ENCODE peak calls at places on chromosomes 3 and 15, in four cellular contexts. G, B, J and N are unnamed samples.

GRCh38 chr3:8742921-8743605 is 9.5 kb downstream of the CAV3 start:
- DNase-seq in G (no peak), B (no peak), J (no peak), N (no peak)

GRCh38 chr3:162740941-162741596 is 1244.5 kb downstream of the OTOL1 start:
- DNase-seq in G (no peak), B (no peak), J (no peak), N (no peak)

GRCh38 chr3:65436580-65436979 is 602.1 kb downstream of the MAGI1 start:
- DNase-seq in G (no peak), B (no peak), J (no peak), N (no peak)

GRCh38 chr15:100201376-100202280 is 140.1 kb downstream of the ADAMTS17 start:
- DNase-seq in G (no peak), B (no peak), J (no peak), N (peak; percentile 39)

GRCh38 chr15:66965201-66965900 is 100.1 kb upstream of the SMAD3 start:
- DNase-seq in G (no peak), B (peak; percentile 70), J (no peak), N (no peak)

GRCh38 chr3:13165576-13165975 is 92.3 kb upstream of the IQSEC1 start:
- DNase-seq in G (no peak), B (no peak), J (no peak), N (no peak)

GRCh38 chr15:101366853-101367252 is 71.8 kb upstream of the SNRPA1 start:
- DNase-seq in G (no peak), B (no peak), J (no peak), N (no peak)

GRCh38 chr3:45145681-45146614 is at the start of gene CDCP1:
- DNase-seq in G (peak; percentile 70), B (no peak), J (no peak), N (no peak)

GRCh38 chr3:27737091-27737490 is 15.0 kb upstream of the EOMES start:
- DNase-seq in G (no peak), B (no peak), J (no peak), N (no peak)

GRCh38 chr3:34260266-34260990 is 462.0 kb downstream of the PDCD6IP start:
- DNase-seq in G (peak; percentile 38), B (no peak), J (peak; percentile 62), N (no peak)

GRCh38 chr3:9448643-9449042 is 51.2 kb downstream of the SETD5 start:
- DNase-seq in G (no peak), B (no peak), J (no peak), N (no peak)

GRCh38 chr3:61901481-61901880 is 340.1 kb downstream of the PTPRG start:
- DNase-seq in G (no peak), B (no peak), J (no peak), N (no peak)

GRCh38 chr15:66948294-66948693 is 117.1 kb upstream of the SMAD3 start:
- DNase-seq in G (no peak), B (no peak), J (no peak), N (no peak)

GRCh38 chr3:17075358-17075757 is 190.6 kb downstream of the PLCL2 start:
- DNase-seq in G (no peak), B (no peak), J (no peak), N (no peak)

GRCh38 chr3:140686948-140687347 is 9.1 kb downstream of the TRIM42 start:
- DNase-seq in G (no peak), B (no peak), J (no peak), N (no peak)

GRCh38 chr3:156300373-156300772 is 180.0 kb downstream of the KCNAB1 start:
- DNase-seq in G (no peak), B (no peak), J (no peak), N (no peak)

GRCh38 chr15:96146711-96147110 is 183.8 kb upstream of the NR2F2 start:
- DNase-seq in G (no peak), B (no peak), J (no peak), N (peak; percentile 31)

GRCh38 chr15:64851503-64851840 is 9.8 kb downstream of the PLEKHO2 start:
- DNase-seq in G (no peak), B (no peak), J (peak; percentile 75), N (no peak)

DNA sequence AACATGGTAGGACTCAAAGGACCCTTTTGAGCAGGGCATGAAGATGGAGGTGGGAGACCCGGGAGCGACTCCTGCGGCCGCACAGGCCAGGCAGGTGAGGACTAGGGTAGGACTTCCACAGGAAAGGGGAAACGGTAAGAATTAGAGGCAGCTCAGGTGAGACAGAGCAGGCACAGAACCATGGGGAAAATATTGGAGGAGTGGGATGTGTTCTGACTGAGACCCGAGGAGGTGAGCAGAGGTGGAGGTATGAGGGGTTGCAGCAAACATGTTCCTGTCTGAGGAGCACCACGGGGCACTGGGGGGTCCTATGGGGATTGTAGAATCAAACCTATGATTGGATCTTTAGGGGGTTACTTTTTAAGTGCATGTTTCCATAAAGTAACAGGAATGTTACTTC is 1.4 kb upstream of the ISG20 start:
- DNase-seq in G (no peak), B (no peak), J (no peak), N (no peak)
- H3K27ac ChIP-seq in G (peak overlapping the region; percentile 93), B (peak overlapping the region; percentile 80), J (peak overlapping the region; percentile 92), N (peak overlapping the region; percentile 99)

GRCh38 chr15:89903858-89904130 is 9.0 kb downstream of the ARPIN start:
- DNase-seq in G (no peak), B (no peak), J (peak; percentile 44), N (no peak)
- TF ChIP-seq CTCF in G (no peak), B (no peak), J (no peak), N (no peak)

DNA sequence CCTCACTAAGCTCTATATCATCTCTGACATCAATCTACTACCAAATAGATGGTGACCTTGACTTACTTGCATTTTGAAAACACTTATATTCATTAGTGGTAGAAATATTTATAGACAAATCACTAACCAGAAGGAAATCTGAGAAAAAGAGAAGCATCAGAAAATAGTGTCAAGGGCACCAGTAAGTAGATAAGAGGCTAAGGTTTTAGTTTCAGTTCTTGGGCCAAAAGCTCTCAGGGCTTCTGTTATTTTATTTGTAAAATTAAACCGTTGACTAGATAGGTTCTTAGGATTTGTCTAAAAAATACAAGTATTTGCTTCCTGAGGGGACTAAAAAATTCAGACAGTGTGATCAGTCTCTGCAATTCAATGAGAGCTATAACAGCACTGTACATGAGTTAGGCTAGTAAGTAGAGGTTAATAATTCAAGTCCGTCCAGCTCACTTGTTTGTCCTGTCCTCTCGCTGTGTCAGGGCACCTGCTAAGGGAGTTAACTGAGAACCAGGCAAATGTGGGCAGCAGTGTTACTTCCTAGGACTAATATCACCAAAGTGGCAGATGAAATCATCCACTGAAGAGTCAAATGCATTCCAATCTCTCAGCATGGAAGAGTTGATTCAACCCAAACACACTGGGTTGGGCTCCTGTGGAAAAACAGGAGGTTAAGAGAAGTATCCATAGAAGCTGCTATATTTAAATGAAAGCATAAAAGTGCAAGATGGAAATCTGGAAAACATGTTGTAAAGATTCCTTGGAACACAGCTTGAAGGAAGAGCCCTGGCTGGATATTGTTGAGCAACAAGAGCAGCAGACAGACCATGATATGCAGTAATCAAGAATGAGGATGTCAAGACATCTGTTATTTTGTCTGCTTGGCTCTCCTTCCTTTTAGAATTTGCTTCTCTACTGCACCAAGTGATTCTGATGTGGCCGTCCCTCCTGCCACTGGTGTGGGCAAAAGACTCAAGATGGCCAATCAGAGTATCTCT is 134.9 kb upstream of the ZBTB20 start:
- DNase-seq in G (no peak), B (no peak), J (no peak), N (no peak)
- H3K27ac ChIP-seq in G (no peak overlapping the region), B (no peak overlapping the region), J (no peak overlapping the region), N (no peak overlapping the region)

DNA sequence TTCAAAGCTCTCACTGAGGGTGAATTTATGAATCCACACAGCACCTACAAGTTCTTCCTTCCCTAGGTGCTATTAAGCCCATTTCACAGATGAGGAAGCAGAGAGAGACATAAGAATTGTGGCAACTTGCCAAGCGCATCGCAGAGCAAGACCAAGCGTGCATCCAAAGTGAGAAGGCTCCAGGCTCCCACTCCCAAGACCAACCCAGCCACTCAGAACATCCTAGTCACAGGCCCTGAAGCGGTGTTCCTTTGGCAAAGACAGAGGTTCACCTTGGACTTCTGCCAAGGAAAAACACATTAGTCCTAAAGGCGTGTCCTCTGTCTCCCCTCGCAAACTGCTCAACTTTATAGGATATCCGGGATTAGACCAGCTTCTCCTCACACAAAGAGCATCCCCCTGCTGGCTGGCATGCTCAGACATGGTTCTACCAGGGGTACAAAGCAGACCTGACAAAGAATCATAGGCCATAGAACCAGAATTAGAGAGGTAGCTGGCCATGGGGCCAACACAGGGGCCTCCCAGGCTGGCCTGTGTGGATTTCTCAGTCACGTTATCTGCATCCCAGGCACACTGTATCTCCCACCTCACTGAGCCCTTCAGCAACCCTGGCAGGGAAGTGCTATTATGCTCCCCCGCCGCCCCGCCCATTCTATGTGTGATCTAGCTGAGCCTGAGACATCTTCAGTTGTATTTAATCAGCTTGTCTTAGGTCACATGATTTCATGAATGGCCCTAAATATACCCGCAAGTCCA is 160.2 kb downstream of the FOXP1 start:
- DNase-seq in G (peak; percentile 14), B (no peak), J (no peak), N (peak; percentile 99)
- TF ChIP-seq CTCF in G (no peak), B (no peak), J (no peak), N (peak; percentile 74)

GRCh38 chr3:196220587-196220986 is 4.3 kb downstream of the SLC51A start:
- DNase-seq in G (no peak), B (no peak), J (peak; percentile 65), N (no peak)
- H3K27ac ChIP-seq in G (no peak overlapping the region), B (no peak overlapping the region), J (no peak overlapping the region), N (no peak overlapping the region)

GRCh38 chr3:38140326-38141172 is 2.1 kb downstream of the MYD88 start:
- DNase-seq in G (no peak), B (no peak), J (no peak), N (no peak)
- TF ChIP-seq CTCF in G (no peak), B (no peak), J (no peak), N (peak; percentile 46)

GRCh38 chr15:71748327-71748726 is 62.0 kb upstream of the NR2E3 start:
- DNase-seq in G (no peak), B (no peak), J (no peak), N (peak; percentile 38)
- H3K27ac ChIP-seq in G (no peak overlapping the region), B (no peak overlapping the region), J (no peak overlapping the region), N (no peak overlapping the region)

GRCh38 chr3:187259171-187259570 is 32.4 kb downstream of the MASP1 start:
- DNase-seq in G (no peak), B (no peak), J (no peak), N (no peak)
- TF ChIP-seq CTCF in G (no peak), B (no peak), J (no peak), N (no peak)

GRCh38 chr3:52249683-52250082 is 4.1 kb downstream of the PPM1M start:
- DNase-seq in G (no peak), B (no peak), J (peak; percentile 56), N (no peak)

GRCh38 chr3:52256622-52257021 is 11.1 kb downstream of the PPM1M start:
- DNase-seq in G (no peak), B (no peak), J (peak; percentile 43), N (no peak)

GRCh38 chr3:52250122-52250521 is 4.6 kb downstream of the PPM1M start:
- DNase-seq in G (no peak), B (no peak), J (peak; percentile 48), N (no peak)

GRCh38 chr3:52254608-52255007 is 9.0 kb downstream of the PPM1M start:
- DNase-seq in G (no peak), B (no peak), J (peak; percentile 32), N (no peak)

GRCh38 chr3:52253314-52254260 is 8.0 kb downstream of the PPM1M start:
- DNase-seq in G (no peak), B (no peak), J (peak; percentile 62), N (peak; percentile 28)
- H3K27ac ChIP-seq in G (no peak overlapping the region), B (peak overlapping the region; percentile 60), J (peak overlapping the region; percentile 43), N (no peak overlapping the region)